ENCODE peak calls at places on chromosome 14, in ten cellular contexts. P is psoas muscle; L is thoracic aorta; V is thyroid gland; M is CD8-positive, alpha-beta T cell; U is adrenal gland; Z is suprapubic skin; E is gastrocnemius medialis; O is astrocyte; R is fibroblast of lung. C is an unnamed sample.

GRCh38 chr14:79842270-79842669 is 369.0 kb downstream of the DIO2 start:
- DNase-seq in O (peak), M (no peak), Z (no peak), E (peak), V (peak), P (peak), U (peak), L (no peak), R (peak), C (peak)

GRCh38 chr14:32682219-32682618 is 256.5 kb upstream of the NPAS3 start:
- DNase-seq in R (peak), V (peak), Z (no peak), E (no peak), M (no peak), O (no peak), U (no peak), P (no peak), L (no peak), C (no peak)

GRCh38 chr14:23937121-23937692 is 16.4 kb upstream of the DHRS4 start:
- DNase-seq in M (no peak), O (no peak), P (no peak), L (no peak), Z (no peak), R (no peak), U (no peak), V (no peak), E (no peak), C (no peak)

GRCh38 chr14:65976771-65977170 is 509.4 kb upstream of the CCDC196 start:
- DNase-seq in U (no peak), E (no peak), P (no peak), V (no peak), M (no peak), Z (no peak), O (peak), L (no peak), R (peak), C (no peak)

GRCh38 chr14:94597788-94598187 is 14.4 kb upstream of the SERPINA3 start:
- DNase-seq in Z (no peak), E (no peak), L (no peak), U (no peak), M (no peak), P (no peak), V (no peak), R (no peak), O (no peak), C (no peak)

GRCh38 chr14:96274122-96274910 is 18.3 kb downstream of the BDKRB1 start:
- DNase-seq in L (no peak), Z (no peak), V (no peak), E (no peak), O (peak), M (no peak), U (no peak), R (peak), P (no peak), C (no peak)

GRCh38 chr14:61719344-61720301 is 24.3 kb downstream of the HIF1A start:
- DNase-seq in U (no peak), P (no peak), M (no peak), O (no peak), L (no peak), Z (no peak), R (no peak), E (no peak), V (no peak), C (no peak)

GRCh38 chr14:40581264-40581663 is 1025.4 kb upstream of the LRFN5 start:
- DNase-seq in E (no peak), Z (no peak), P (no peak), L (no peak), V (no peak), M (no peak), U (no peak), O (no peak), R (no peak), C (no peak)

GRCh38 chr14:23450376-23450775 is 14.9 kb upstream of the MYH7 start:
- DNase-seq in O (no peak), P (no peak), M (no peak), E (no peak), L (no peak), V (no peak), R (no peak), Z (no peak), U (no peak), C (no peak)

GRCh38 chr14:60618200-60618599 is 31.1 kb downstream of the SIX1 start:
- DNase-seq in M (no peak), V (no peak), P (no peak), Z (no peak), E (no peak), R (no peak), U (no peak), O (no peak), L (no peak), C (no peak)

GRCh38 chr14:90579088-90579487 is 182.3 kb downstream of the CALM1 start:
- DNase-seq in M (no peak), V (no peak), O (no peak), R (no peak), Z (no peak), P (no peak), L (no peak), U (no peak), E (no peak), C (no peak)

GRCh38 chr14:44961151-44961729 is 507 bp downstream of the KLHL28 start:
- DNase-seq in U (peak), R (peak), Z (no peak), O (peak), L (no peak), M (peak), P (peak), V (peak), E (peak), C (peak)

GRCh38 chr14:20680843-20681347 is 3.5 kb upstream of the RNASE4 start:
- DNase-seq in R (no peak), P (no peak), U (peak), Z (no peak), M (no peak), V (no peak), O (no peak), L (peak), E (peak), C (no peak)

GRCh38 chr14:49766839-49767238 is 1.1 kb upstream of the KLHDC2 start:
- DNase-seq in V (no peak), R (peak), Z (no peak), E (no peak), P (no peak), L (no peak), O (no peak), U (peak), M (no peak), C (no peak)

GRCh38 chr14:90496379-90496778 is 99.5 kb downstream of the CALM1 start:
- DNase-seq in R (no peak), O (no peak), P (no peak), U (no peak), V (no peak), M (no peak), E (no peak), Z (peak), L (no peak), C (no peak)

GRCh38 chr14:56423591-56423991 is 156.0 kb upstream of the TMEM260 start:
- DNase-seq in V (no peak), O (peak), Z (no peak), M (no peak), R (peak), L (no peak), E (no peak), U (no peak), P (no peak), C (peak)
- H3K27ac ChIP-seq in V (no peak), O (no peak), Z (no peak), M (no peak), R (no peak), L (no peak), E (no peak), U (no peak), P (no peak), C (no peak)

GRCh38 chr14:103724116-103724515 is 8.5 kb downstream of the ZFYVE21 start:
- DNase-seq in P (peak), V (peak), R (peak), Z (no peak), E (no peak), L (no peak), U (peak), M (no peak), O (peak), C (peak)
- TF ChIP-seq CTCF in P (no peak), V (no peak), R (no peak), Z (peak), E (no peak), L (peak), U (no peak), M (no peak), O (no peak), C (peak)

GRCh38 chr14:69573841-69574265 is 818 bp downstream of the CCDC177 start:
- DNase-seq in O (no peak), U (no peak), E (no peak), R (no peak), M (no peak), L (no peak), P (no peak), V (no peak), Z (no peak), C (no peak)
- H3K4me3 ChIP-seq in O (no peak), U (no peak), E (peak), R (no peak), M (peak), L (peak), P (peak), V (no peak), Z (peak), C (no peak)

DNA sequence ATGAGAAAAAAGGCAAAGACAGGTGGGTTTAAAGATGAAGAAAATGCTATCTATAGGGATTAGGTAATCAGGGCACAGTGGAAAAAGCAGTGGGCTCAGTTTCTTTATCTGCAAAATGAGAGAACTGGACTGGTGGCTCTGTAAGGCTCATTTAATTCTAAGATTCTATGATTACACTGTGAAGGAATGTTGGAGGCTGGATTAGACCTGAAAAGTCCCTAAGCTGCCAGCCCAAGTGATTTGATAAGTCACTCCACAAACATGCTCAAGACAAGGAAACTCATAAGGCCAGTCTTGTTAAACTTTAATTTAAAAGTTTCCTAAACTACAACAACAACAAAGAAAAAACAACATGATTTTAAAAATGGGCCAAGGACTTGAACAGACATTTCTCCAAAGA is 75.1 kb downstream of the DCAF5 start:
- DNase-seq in U (no peak), V (no peak), L (no peak), E (no peak), O (peak), Z (no peak), P (no peak), M (no peak), R (peak), C (peak)
- H3K27ac ChIP-seq in U (no peak), V (no peak), L (peak), E (no peak), O (peak), Z (no peak), P (no peak), M (no peak), R (peak), C (peak)

DNA sequence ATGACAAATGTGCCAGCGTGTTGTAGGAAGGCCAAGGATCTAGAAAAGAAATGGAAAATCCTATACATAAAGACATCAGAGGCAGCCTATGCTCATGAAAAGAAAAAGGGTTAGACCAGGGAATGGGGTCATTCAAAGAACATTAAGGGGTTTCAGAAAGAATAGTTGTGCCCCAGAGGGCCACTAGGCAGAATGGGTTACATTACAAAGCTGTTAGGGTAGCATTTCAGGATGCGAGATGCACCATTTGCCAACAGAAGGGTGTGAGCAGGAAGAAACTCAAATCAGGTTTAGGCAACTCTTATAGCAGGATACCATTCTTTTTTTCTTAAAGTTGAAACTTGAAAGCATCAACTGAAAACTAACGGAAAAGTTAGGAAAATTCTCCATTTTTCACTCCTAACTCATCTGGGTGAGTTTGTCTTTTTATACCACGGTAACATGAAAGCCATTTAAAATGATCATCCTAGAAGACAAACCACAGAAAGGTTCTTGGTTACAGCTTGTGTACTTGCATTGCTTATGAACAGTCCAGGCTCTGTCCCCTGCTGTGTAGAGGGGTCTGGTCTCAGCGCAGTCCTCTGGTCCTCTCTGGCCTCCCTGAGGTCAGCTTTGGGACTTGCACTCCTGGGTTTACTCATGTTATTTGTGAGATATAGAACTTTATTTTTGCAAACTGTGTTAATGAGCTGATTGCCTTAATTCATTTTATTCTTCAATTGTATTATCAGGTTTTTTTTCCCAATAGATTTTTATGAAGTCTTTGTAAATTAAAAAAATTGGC is 209.1 kb downstream of the DACT1 start:
- DNase-seq in L (no peak), U (no peak), Z (no peak), M (no peak), O (no peak), V (no peak), R (no peak), P (no peak), E (no peak), C (no peak)
- TF ChIP-seq CTCF in L (no peak), U (no peak), Z (no peak), M (no peak), O (no peak), V (no peak), R (no peak), P (no peak), E (no peak), C (no peak)

C was measured in brain microvascular endothelial cell.